ENCODE peak calls at places on chromosomes 5 and 9, in four cellular contexts. One of them, this sample, is unnamed.

GRCh38 chr5:16229357-16229940 is 49.9 kb upstream of the MARCHF11 start:
- DNase-seq in omental fat pad: no peak
- DNase-seq in tibial nerve: no peak
- DNase-seq in NCI-H1105: no peak
- DNase-seq in this sample: no peak

GRCh38 chr5:1259806-1260480 is 34.8 kb downstream of the SLC6A18 start:
- DNase-seq in NCI-H1105: no peak
- DNase-seq in tibial nerve: no peak
- DNase-seq in omental fat pad: no peak
- DNase-seq in this sample: no peak

GRCh38 chr5:134937547-134937946 is 30.2 kb upstream of the CATSPER3 start:
- DNase-seq in tibial nerve: no peak
- DNase-seq in omental fat pad: no peak
- DNase-seq in NCI-H1105: no peak
- DNase-seq in this sample: no peak

GRCh38 chr9:17928768-17929167 is 349.9 kb downstream of the SH3GL2 start:
- DNase-seq in tibial nerve: no peak
- DNase-seq in NCI-H1105: no peak
- DNase-seq in omental fat pad: no peak
- DNase-seq in this sample: no peak

GRCh38 chr9:127154003-127154389 is 31.6 kb upstream of the ANGPTL2 start:
- DNase-seq in omental fat pad: no peak
- DNase-seq in NCI-H1105: no peak
- DNase-seq in tibial nerve: no peak
- DNase-seq in this sample: no peak

GRCh38 chr5:177426566-177427210 is at the start of gene GRK6:
- DNase-seq in tibial nerve: no peak
- DNase-seq in NCI-H1105: no peak
- DNase-seq in omental fat pad: no peak
- DNase-seq in this sample: peak; percentile 58

GRCh38 chr9:112033237-112034215 is 136.9 kb downstream of the UGCG start:
- DNase-seq in NCI-H1105: no peak
- DNase-seq in tibial nerve: no peak
- DNase-seq in omental fat pad: no peak
- DNase-seq in this sample: no peak

GRCh38 chr9:98978231-98978681 is 34.5 kb downstream of the COL15A1 start:
- DNase-seq in NCI-H1105: no peak
- DNase-seq in tibial nerve: no peak
- DNase-seq in omental fat pad: no peak
- DNase-seq in this sample: no peak

GRCh38 chr5:59800375-59800893 is 93.1 kb downstream of the PDE4D start:
- DNase-seq in tibial nerve: no peak
- DNase-seq in omental fat pad: no peak
- DNase-seq in NCI-H1105: no peak
- DNase-seq in this sample: no peak

GRCh38 chr5:178869577-178869976 is 9.8 kb downstream of the ZNF354B start:
- DNase-seq in tibial nerve: no peak
- DNase-seq in NCI-H1105: no peak
- DNase-seq in omental fat pad: no peak
- DNase-seq in this sample: no peak

This sample was measured in T-helper 22 cell.